ENCODE peak calls at places on chromosomes 13 and 19, in ten cellular contexts. W, Y, A, J, I, X, D, G, F and M are unnamed samples.

GRCh38 chr13:28355046-28355821 is 139.7 kb downstream of the FLT1 start:
- DNase-seq in F (no peak), X (no peak), G (no peak), W (no peak), I (no peak), J (no peak), D (no peak), A (no peak), Y (no peak), M (no peak)

GRCh38 chr13:70237131-70237530 is 128.9 kb upstream of the KLHL1 start:
- DNase-seq in I (no peak), J (no peak), W (no peak), G (no peak), A (no peak), X (no peak), D (no peak), Y (no peak), F (no peak), M (no peak)

GRCh38 chr13:102913924-102914628 is 68.2 kb downstream of the ERCC5 start:
- DNase-seq in A (no peak), X (no peak), W (no peak), G (no peak), D (no peak), F (no peak), I (peak), Y (peak), J (no peak), M (peak)

GRCh38 chr19:57803594-57804325 is 11.0 kb downstream of the ZNF552 start:
- DNase-seq in J (no peak), A (peak), D (peak), I (peak), X (no peak), Y (peak), W (peak), F (no peak), G (no peak), M (no peak)

GRCh38 chr13:108322206-108322824 is 52.8 kb downstream of the TNFSF13B start:
- DNase-seq in D (peak), I (no peak), J (peak), F (no peak), G (no peak), W (peak), Y (no peak), A (no peak), X (no peak), M (no peak)

GRCh38 chr13:91534996-91535395 is 136.6 kb downstream of the GPC5 start:
- DNase-seq in W (no peak), I (no peak), G (no peak), F (no peak), J (no peak), D (no peak), A (no peak), X (no peak), Y (no peak), M (no peak)

GRCh38 chr19:34154401-34154800 is 17.9 kb upstream of the LSM14A start:
- DNase-seq in W (no peak), I (no peak), X (no peak), F (no peak), A (no peak), D (no peak), J (no peak), Y (no peak), G (no peak), M (no peak)

GRCh38 chr19:7731615-7732014 is 295 bp downstream of the CLEC4G start:
- DNase-seq in F (no peak), X (no peak), Y (no peak), A (no peak), W (no peak), J (no peak), D (no peak), I (no peak), G (no peak), M (no peak)

GRCh38 chr19:38649305-38650179 is 2.1 kb downstream of the ACTN4 start:
- DNase-seq in G (no peak), F (peak), X (no peak), W (no peak), Y (peak), D (peak), I (peak), J (peak), A (no peak), M (peak)

GRCh38 chr19:35911790-35912189 is 3.7 kb upstream of the TYROBP start:
- DNase-seq in X (no peak), G (no peak), Y (no peak), J (no peak), F (peak), A (no peak), D (no peak), I (peak), W (peak), M (no peak)

GRCh38 chr19:16117594-16118033 is 5.9 kb downstream of the RAB8A start:
- DNase-seq in X (no peak), I (no peak), A (no peak), G (no peak), F (no peak), Y (peak), W (no peak), D (no peak), J (peak), M (no peak)
- TF ChIP-seq CTCF in X (no peak), I (no peak), A (no peak), G (no peak), F (no peak), Y (no peak), W (no peak), D (peak), J (peak), M (no peak)

DNA sequence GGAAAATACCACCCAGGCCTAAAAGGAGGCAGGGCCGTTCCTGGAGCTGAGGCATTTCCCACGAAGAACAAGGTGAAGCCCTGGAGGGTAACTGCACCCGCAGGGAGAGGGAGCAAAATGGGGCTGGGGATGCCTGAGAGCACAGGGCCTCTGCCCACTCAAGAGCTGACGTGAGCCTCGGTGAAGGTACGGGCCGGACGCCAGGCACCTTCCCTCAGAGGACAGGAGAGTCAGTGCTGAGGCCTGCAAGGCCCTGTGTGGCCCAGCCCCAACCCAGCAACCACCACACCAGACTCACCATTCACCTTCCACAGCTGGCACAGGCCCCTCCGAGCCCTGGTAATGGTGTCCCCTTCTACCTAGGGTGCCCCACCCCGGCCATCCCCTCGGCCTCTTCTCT is 36.3 kb downstream of the DNMT1 start:
- DNase-seq in J (no peak), D (no peak), I (no peak), Y (no peak), G (no peak), X (no peak), A (no peak), F (no peak), W (no peak), M (no peak)
- TF ChIP-seq POLR2AphosphoS5 in J (no peak), D (no peak), I (no peak), Y (no peak), G (no peak), X (no peak), A (no peak), F (no peak), W (no peak), M (no peak)

GRCh38 chr19:32091196-32091595 is 254.2 kb upstream of the ZNF507 start:
- DNase-seq in D (no peak), Y (no peak), A (no peak), G (no peak), X (no peak), W (no peak), J (no peak), F (no peak), I (no peak), M (no peak)
- TF ChIP-seq CTCF in D (no peak), Y (no peak), A (no peak), G (no peak), X (no peak), W (no peak), J (no peak), F (no peak), I (no peak), M (no peak)

GRCh38 chr19:47657719-47658118 is 48.8 kb downstream of the BICRA start:
- DNase-seq in A (no peak), Y (no peak), J (no peak), I (no peak), G (no peak), X (no peak), F (no peak), D (no peak), W (no peak), M (no peak)
- TF ChIP-seq POLR2AphosphoS5 in A (no peak), Y (no peak), J (no peak), I (no peak), G (no peak), X (no peak), F (no peak), D (no peak), W (no peak), M (no peak)

DNA sequence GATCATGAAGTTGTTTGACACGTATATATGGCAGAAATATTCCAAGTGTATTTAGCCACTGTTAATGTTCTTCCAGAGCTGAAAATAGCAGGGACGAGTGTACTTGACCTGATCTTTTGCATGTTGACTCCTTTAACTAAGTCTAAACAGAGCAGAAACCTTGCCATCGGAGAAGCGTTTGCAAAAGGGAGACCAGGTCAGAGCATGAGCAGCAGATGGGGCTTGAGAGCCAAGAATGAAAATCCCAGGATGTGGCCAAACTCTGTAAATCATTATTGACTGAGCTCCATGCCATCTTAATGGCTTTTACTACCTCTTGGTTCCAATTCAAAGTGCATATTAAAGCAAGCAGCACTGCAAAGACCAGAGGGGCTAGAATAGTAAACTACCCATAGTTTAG is 55.5 kb downstream of the FAM216B start:
- DNase-seq in D (no peak), F (no peak), G (no peak), X (no peak), J (no peak), I (no peak), A (no peak), W (peak), Y (peak), M (peak)
- TF ChIP-seq CTCF in D (peak), F (no peak), G (no peak), X (no peak), J (no peak), I (no peak), A (no peak), W (peak), Y (no peak), M (no peak)

GRCh38 chr13:26599885-26600284 is 42.4 kb downstream of the WASF3 start:
- DNase-seq in F (no peak), D (no peak), W (no peak), G (no peak), X (no peak), Y (no peak), J (no peak), A (no peak), I (no peak), M (no peak)

GRCh38 chr13:26600345-26600761 is 42.9 kb downstream of the WASF3 start:
- DNase-seq in X (peak), Y (no peak), D (no peak), G (no peak), F (no peak), J (no peak), A (no peak), W (no peak), I (no peak), M (no peak)

GRCh38 chr13:26602783-26603182 is 45.3 kb downstream of the WASF3 start:
- DNase-seq in G (no peak), F (no peak), J (no peak), X (no peak), W (no peak), D (no peak), Y (no peak), A (no peak), I (no peak), M (no peak)

GRCh38 chr13:26599403-26599802 is 41.9 kb downstream of the WASF3 start:
- DNase-seq in I (no peak), D (no peak), J (no peak), A (no peak), Y (no peak), W (no peak), X (no peak), F (no peak), G (no peak), M (no peak)

GRCh38 chr13:26601669-26602068 is 44.2 kb downstream of the WASF3 start:
- DNase-seq in F (no peak), A (no peak), J (peak), Y (no peak), D (no peak), I (no peak), X (no peak), W (no peak), G (no peak), M (no peak)
- TF ChIP-seq POLR2AphosphoS5 in F (no peak), A (no peak), J (no peak), Y (no peak), D (no peak), I (no peak), X (no peak), W (no peak), G (no peak), M (no peak)

GRCh38 chr19:51059715-51060114 is 5.2 kb downstream of the KLK13 start:
- DNase-seq in I (peak), D (no peak), G (no peak), J (no peak), Y (no peak), X (no peak), A (no peak), W (no peak), F (no peak), M (no peak)

GRCh38 chr19:51060336-51060735 is 4.6 kb downstream of the KLK13 start:
- DNase-seq in D (no peak), F (no peak), G (no peak), I (peak), Y (no peak), A (no peak), X (no peak), W (no peak), J (no peak), M (no peak)

GRCh38 chr19:51060973-51061372 is 3.9 kb downstream of the KLK13 start:
- DNase-seq in I (no peak), Y (no peak), W (no peak), A (no peak), X (no peak), F (no peak), D (no peak), G (no peak), J (no peak), M (no peak)

DNA sequence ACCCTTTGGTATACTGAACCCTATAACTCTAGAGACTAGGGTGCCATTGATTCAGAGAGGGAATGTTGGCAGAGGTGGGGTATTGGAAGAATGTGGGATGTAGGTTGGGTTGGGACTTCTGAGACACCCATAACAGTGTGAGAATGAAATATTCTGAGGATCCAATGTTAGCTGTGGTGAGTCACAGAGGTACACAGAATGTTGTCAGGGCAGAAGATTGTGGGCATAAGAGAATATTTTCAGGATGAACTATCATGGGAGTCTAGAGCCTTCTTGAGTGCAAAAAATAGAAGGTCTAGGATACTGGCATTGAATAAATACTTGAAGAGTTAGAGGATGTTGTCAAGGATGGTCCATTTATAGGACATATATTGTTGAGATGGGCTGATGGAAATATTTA is 9.0 kb downstream of the KLK13 start:
- DNase-seq in A (no peak), W (no peak), D (no peak), I (no peak), X (no peak), J (no peak), Y (no peak), G (no peak), F (no peak), M (no peak)
- TF ChIP-seq CTCF in A (no peak), W (no peak), D (no peak), I (no peak), X (no peak), J (no peak), Y (no peak), G (no peak), F (no peak), M (no peak)

DNA sequence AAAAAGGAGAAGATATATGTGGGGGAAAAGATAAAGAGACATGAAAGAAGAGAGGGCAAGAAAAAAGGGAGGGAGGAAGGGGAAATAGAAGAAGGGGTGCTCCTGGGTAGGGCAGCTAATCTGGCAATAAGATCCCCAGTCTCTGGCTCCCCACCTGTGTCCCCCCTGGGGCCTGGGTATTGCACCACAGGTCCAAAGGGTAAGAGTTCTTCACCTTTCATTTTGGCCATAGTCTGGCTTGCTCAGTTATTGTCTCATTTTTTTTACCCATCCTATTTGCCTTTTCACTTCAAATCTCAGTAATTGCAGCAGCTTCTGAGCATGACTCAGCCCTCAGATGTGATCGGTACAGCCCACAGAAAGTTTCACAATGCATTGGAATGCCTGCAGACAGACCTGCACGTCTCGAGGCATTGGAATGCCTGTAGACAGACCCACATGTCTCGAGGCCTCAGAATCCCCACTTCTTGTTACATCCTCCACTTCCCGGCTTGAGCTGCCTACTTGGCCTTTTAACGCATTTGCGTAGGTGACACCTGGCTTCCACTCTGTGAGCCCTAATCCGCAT is 173.7 kb downstream of the NUFIP1 start:
- DNase-seq in I (no peak), D (peak), J (no peak), X (no peak), F (peak), W (peak), G (no peak), Y (no peak), A (no peak), M (peak)
- TF ChIP-seq POLR2AphosphoS5 in I (no peak), D (no peak), J (no peak), X (no peak), F (no peak), W (no peak), G (no peak), Y (no peak), A (no peak), M (peak)

GRCh38 chr13:46315491-46316075 is 71.5 kb downstream of the RUBCNL start:
- DNase-seq in X (no peak), D (no peak), G (no peak), F (no peak), J (no peak), Y (no peak), W (no peak), A (no peak), I (no peak), M (no peak)

GRCh38 chr13:46313441-46314257 is 73.4 kb downstream of the RUBCNL start:
- DNase-seq in D (no peak), J (no peak), G (no peak), Y (no peak), X (no peak), A (no peak), I (no peak), W (no peak), F (no peak), M (no peak)

GRCh38 chr13:46315036-46315435 is 72.0 kb downstream of the RUBCNL start:
- DNase-seq in W (no peak), X (no peak), A (no peak), G (no peak), J (no peak), D (no peak), Y (no peak), F (no peak), I (no peak), M (no peak)

GRCh38 chr13:46314587-46314986 is 72.5 kb downstream of the RUBCNL start:
- DNase-seq in G (no peak), W (no peak), Y (no peak), I (no peak), X (no peak), J (no peak), D (no peak), A (no peak), F (no peak), M (no peak)

DNA sequence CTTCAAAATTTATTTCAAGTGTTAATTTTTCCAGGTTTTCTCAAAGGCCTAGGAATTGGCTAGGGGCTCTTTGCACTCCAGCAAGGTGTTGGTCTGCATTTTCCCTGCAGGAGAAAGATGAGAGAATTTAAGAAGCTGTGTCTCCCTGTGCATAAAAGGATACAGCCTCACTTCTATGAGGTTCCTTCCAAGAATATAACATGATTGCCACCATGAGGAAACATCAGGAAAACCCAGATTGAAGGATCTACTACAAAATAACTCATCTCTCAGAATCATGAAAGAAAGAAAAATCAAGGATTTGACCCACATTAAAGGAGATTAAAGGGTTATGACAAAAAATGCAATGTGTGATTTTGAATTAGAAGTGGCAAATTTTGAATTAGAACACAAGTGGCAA is 69.9 kb downstream of the RUBCNL start:
- DNase-seq in A (no peak), Y (no peak), X (no peak), I (no peak), F (no peak), W (no peak), D (no peak), G (no peak), J (peak), M (no peak)
- TF ChIP-seq CTCF in A (no peak), Y (no peak), X (no peak), I (no peak), F (no peak), W (no peak), D (no peak), G (no peak), J (no peak), M (no peak)